ENCODE peak calls at places on chromosomes 12 and 14, in ten cellular contexts. Q, O, I, J, A, U, H, T, S and W are unnamed samples.
A peak's percentile ranks its signal among the peaks of the same experiment; 100 is the strongest.

GRCh38 chr12:124720687-124721500 is 142.8 kb downstream of the SCARB1 start:
- DNase-seq in T (no peak), H (no peak), A (no peak), Q (no peak), I (no peak), O (peak; percentile 87), U (peak; percentile 51), J (peak; percentile 97), S (peak; percentile 93), W (peak; percentile 88)

GRCh38 chr14:69357544-69358200 is 40.4 kb downstream of the ERH start:
- DNase-seq in I (no peak), O (no peak), H (no peak), Q (no peak), A (no peak), S (no peak), T (no peak), J (no peak), U (no peak), W (no peak)

GRCh38 chr12:106764738-106765137 is 9.7 kb upstream of the RIC8B start:
- DNase-seq in A (no peak), Q (no peak), S (peak; percentile 11), H (no peak), J (peak; percentile 82), U (peak; percentile 20), I (no peak), T (no peak), O (no peak), W (no peak)

GRCh38 chr12:112868459-112869041 is 38.2 kb upstream of the OAS1 start:
- DNase-seq in T (no peak), Q (no peak), S (no peak), I (no peak), A (peak; percentile 88), H (no peak), J (no peak), U (no peak), O (no peak), W (no peak)

GRCh38 chr14:84453541-84453940 is 1076.4 kb upstream of the FLRT2 start:
- DNase-seq in U (peak; percentile 51), Q (no peak), T (no peak), A (no peak), O (no peak), J (no peak), H (no peak), S (no peak), I (no peak), W (no peak)

GRCh38 chr12:7856516-7856915 is 16.2 kb downstream of the SLC2A14 start:
- DNase-seq in H (no peak), A (peak; percentile 71), Q (no peak), J (no peak), O (no peak), I (peak; percentile 26), U (peak; percentile 26), T (no peak), S (no peak), W (no peak)

GRCh38 chr12:125492354-125493270 is 427.4 kb downstream of the AACS start:
- DNase-seq in I (no peak), O (no peak), H (no peak), A (peak; percentile 70), J (no peak), Q (no peak), U (no peak), T (no peak), S (no peak), W (no peak)

GRCh38 chr12:98572010-98572409 is 21.5 kb upstream of the SLC25A3 start:
- DNase-seq in O (no peak), S (no peak), T (no peak), A (peak; percentile 75), U (no peak), H (no peak), J (no peak), Q (no peak), I (no peak), W (no peak)

GRCh38 chr12:49288412-49288853 is 6.5 kb upstream of the PRPH start:
- DNase-seq in U (peak; percentile 44), H (peak; percentile 76), J (peak; percentile 61), O (no peak), T (peak; percentile 88), I (peak; percentile 5), Q (no peak), A (peak; percentile 92), S (peak; percentile 34), W (no peak)

GRCh38 chr12:96070670-96071279 is 35.4 kb upstream of the LTA4H start:
- DNase-seq in T (no peak), S (peak; percentile 93), H (no peak), I (no peak), J (peak; percentile 95), Q (no peak), A (peak; percentile 82), O (no peak), U (no peak), W (peak; percentile 94)